ENCODE peak calls at places on chromosomes 11 and 22, in nine cellular contexts. D is activated T-helper 1 cell treated with anti-CD3 and anti-CD28 coated beads, Interleukin-12 subunit alpha, Interleukin-12 subunit beta, Interleukin-2, Interleukin-4 antibody, amounts not matched to agents 30 ng/mL and 10 ng/mL and 1 ng/mL, durations not matched to agents 14 hours and 24 hours and 36 hours; Z is GM12892; I is skeletal muscle cell; O is dorsolateral prefrontal cortex; P is small intestine; S is stimulated activated CD4-positive, alpha-beta T cell treated with anti-CD3 and anti-CD28 coated beads, Interleukin-1b, Interleukin-23, amount 100 ng/mL, for 1 hour; B is psoas muscle; F is AG08395. W is an unnamed sample.
A peak's percentile ranks its signal among the peaks of the same experiment; 100 is the strongest.

GRCh38 chr11:2581931-2582435 is 117.8 kb downstream of the KCNQ1OT1 start:
- DNase-seq in B (peak; percentile 50), D (no peak), I (no peak), O (peak; percentile 16), F (no peak), P (no peak), Z (no peak), S (no peak), W (no peak)

GRCh38 chr11:27183672-27184457 is 143.2 kb downstream of the BBOX1 start:
- DNase-seq in O (no peak), F (peak; percentile 68), Z (no peak), D (no peak), I (no peak), P (peak; percentile 77), B (no peak), S (no peak), W (peak; percentile 41)

GRCh38 chr22:20758688-20759087 is 15.2 kb upstream of the SERPIND1 start:
- DNase-seq in I (no peak), D (no peak), Z (no peak), P (no peak), B (no peak), F (no peak), S (no peak), O (no peak), W (no peak)

GRCh38 chr22:46417769-46418168 is 82.3 kb downstream of the TRMU start:
- DNase-seq in D (no peak), P (no peak), I (no peak), Z (no peak), B (no peak), F (no peak), S (no peak), O (no peak), W (no peak)

GRCh38 chr22:31995046-31995445 is 48.0 kb upstream of the SLC5A1 start:
- DNase-seq in F (no peak), I (no peak), B (no peak), S (no peak), P (no peak), O (no peak), Z (no peak), D (no peak), W (no peak)

GRCh38 chr11:118622376-118623290 is 15.2 kb downstream of the PHLDB1 start:
- DNase-seq in Z (no peak), F (peak; percentile 77), B (peak; percentile 88), I (no peak), O (no peak), P (peak; percentile 63), S (no peak), D (no peak), W (no peak)

GRCh38 chr11:113670149-113670829 is 35.8 kb downstream of the TMPRSS5 start:
- DNase-seq in S (no peak), I (no peak), Z (no peak), O (no peak), F (no peak), B (no peak), P (no peak), D (no peak), W (no peak)

GRCh38 chr11:69004411-69005182 is 8.4 kb downstream of the MRGPRF start:
- DNase-seq in I (no peak), B (peak; percentile 38), P (no peak), Z (peak; percentile 29), D (no peak), F (no peak), S (no peak), O (no peak), W (no peak)

GRCh38 chr11:17719028-17719939 is at the start of gene MYOD1:
- DNase-seq in F (peak; percentile 23), Z (no peak), O (no peak), P (no peak), D (no peak), I (peak; percentile 29), B (peak; percentile 92), S (no peak), W (no peak)

GRCh38 chr11:93895106-93895862 is 44.9 kb upstream of the VSTM5 start:
- DNase-seq in D (no peak), B (no peak), Z (no peak), I (no peak), S (no peak), O (no peak), P (peak; percentile 64), F (peak; percentile 58), W (peak; percentile 69)

GRCh38 chr11:2886191-2886894 is 768 bp upstream of the CDKN1C start:
- DNase-seq in I (no peak), B (peak; percentile 72), P (no peak), Z (no peak), O (no peak), D (no peak), S (no peak), F (peak; percentile 32), W (no peak)

GRCh38 chr11:1022411-1022810 is 14.1 kb downstream of the MUC6 start:
- DNase-seq in Z (no peak), B (no peak), F (no peak), S (no peak), D (no peak), P (no peak), I (no peak), O (no peak), W (no peak)

GRCh38 chr11:94305146-94305545 is 766 bp downstream of the IZUMO1R start:
- DNase-seq in Z (no peak), P (no peak), O (no peak), S (no peak), B (no peak), I (no peak), D (no peak), F (peak; percentile 65), W (peak; percentile 8)

GRCh38 chr11:119420631-119421030 is 2.3 kb downstream of the THY1 start:
- DNase-seq in Z (no peak), I (no peak), S (no peak), F (peak; percentile 0), P (no peak), O (no peak), B (no peak), D (no peak), W (no peak)

GRCh38 chr11:108733479-108734116 is 68.7 kb downstream of the DDX10 start:
- DNase-seq in B (no peak), S (no peak), Z (no peak), O (no peak), D (peak; percentile 25), I (peak; percentile 43), P (peak; percentile 11), F (no peak), W (no peak)

GRCh38 chr11:34668583-34669053 is 47.7 kb downstream of the EHF start:
- DNase-seq in Z (no peak), I (no peak), B (no peak), O (no peak), P (no peak), F (no peak), D (no peak), S (no peak), W (no peak)

GRCh38 chr11:36391062-36391461 is 95.0 kb downstream of the PRR5L start:
- DNase-seq in D (no peak), P (no peak), B (no peak), S (no peak), I (no peak), O (no peak), F (no peak), Z (no peak), W (no peak)

GRCh38 chr11:72067676-72068075 is 12.7 kb downstream of the NUMA1 start:
- DNase-seq in S (no peak), D (no peak), O (no peak), F (no peak), B (no peak), P (no peak), I (no peak), Z (no peak), W (no peak)

GRCh38 chr11:83666149-83666548 is 380.0 kb upstream of the CCDC90B start:
- DNase-seq in O (no peak), F (no peak), Z (no peak), I (no peak), B (no peak), P (no peak), S (no peak), D (no peak), W (no peak)

GRCh38 chr11:66012946-66013761 is 1.3 kb downstream of the CST6 start:
- DNase-seq in Z (no peak), D (no peak), I (no peak), F (no peak), P (no peak), B (no peak), O (no peak), S (no peak), W (no peak)

GRCh38 chr11:92222701-92223100 is 1.9 kb upstream of the FAT3 start:
- DNase-seq in Z (no peak), D (no peak), B (no peak), O (no peak), F (no peak), S (no peak), I (no peak), P (no peak), W (no peak)

GRCh38 chr22:50186789-50187523 is 1.2 kb downstream of the TRABD start:
- DNase-seq in P (peak; percentile 81), Z (no peak), S (no peak), B (peak; percentile 55), D (no peak), O (no peak), F (no peak), I (no peak), W (no peak)

GRCh38 chr11:133948711-133949110 is 8.1 kb downstream of the IGSF9B start:
- DNase-seq in Z (no peak), B (no peak), D (no peak), I (no peak), F (no peak), S (no peak), O (no peak), P (no peak), W (no peak)

GRCh38 chr11:71499125-71499524 is 27.9 kb upstream of the KRTAP5-7 start:
- DNase-seq in O (no peak), S (no peak), D (no peak), Z (no peak), P (no peak), B (peak; percentile 72), I (no peak), F (no peak), W (no peak)

GRCh38 chr11:125413226-125413625 is 82.8 kb downstream of the FEZ1 start:
- DNase-seq in F (no peak), P (no peak), O (no peak), I (no peak), B (no peak), D (no peak), Z (no peak), S (no peak), W (no peak)

GRCh38 chr11:80204021-80204420 is 763.2 kb upstream of the TENM4 start:
- DNase-seq in S (no peak), I (no peak), P (no peak), B (no peak), O (no peak), D (no peak), F (no peak), Z (no peak), W (no peak)

GRCh38 chr11:104191124-104191523 is 27.2 kb upstream of the PDGFD start:
- DNase-seq in D (no peak), F (peak; percentile 21), O (no peak), Z (no peak), I (no peak), B (no peak), S (no peak), P (no peak), W (peak; percentile 3)

GRCh38 chr22:39348909-39349505 is 784 bp upstream of the SYNGR1 start:
- DNase-seq in S (no peak), P (no peak), F (no peak), Z (no peak), I (no peak), B (no peak), D (no peak), O (no peak), W (no peak)